ENCODE peak calls at places on chromosomes 7 and 10, in ten cellular contexts. O, C, T, P, W, V, E, R, Y and X are unnamed samples.
A peak's percentile ranks its signal among the peaks of the same experiment; 100 is the strongest.

GRCh38 chr7:148921806-148922205 is 37.7 kb upstream of the EZH2 start:
- DNase-seq in Y (no peak), P (peak; percentile 26), V (no peak), T (no peak), C (no peak), O (no peak), W (no peak), R (no peak), E (no peak), X (no peak)

GRCh38 chr10:13001041-13001886 is at the start of gene CCDC3:
- DNase-seq in P (peak; percentile 16), E (peak; percentile 67), Y (no peak), C (no peak), T (no peak), W (peak; percentile 75), R (peak; percentile 44), O (no peak), V (no peak), X (no peak)

GRCh38 chr10:75959209-75959608 is 527.8 kb downstream of the LRMDA start:
- DNase-seq in P (no peak), R (no peak), C (peak; percentile 47), Y (peak; percentile 69), E (no peak), O (peak; percentile 41), T (no peak), V (peak; percentile 85), W (no peak), X (peak; percentile 50)

GRCh38 chr7:91285966-91286365 is 21.7 kb downstream of the FZD1 start:
- DNase-seq in T (no peak), Y (peak; percentile 15), W (no peak), O (no peak), C (no peak), V (peak; percentile 31), R (no peak), E (no peak), P (no peak), X (no peak)

GRCh38 chr10:126283307-126283706 is 105.0 kb downstream of the ADAM12 start:
- DNase-seq in E (no peak), W (no peak), Y (no peak), R (no peak), O (no peak), P (no peak), C (no peak), T (no peak), V (no peak), X (no peak)

GRCh38 chr7:20539201-20539600 is 76.3 kb upstream of the ABCB5 start:
- DNase-seq in T (no peak), W (no peak), E (peak; percentile 84), C (no peak), P (no peak), O (peak; percentile 14), V (no peak), R (no peak), Y (peak; percentile 18), X (no peak)

GRCh38 chr7:158019726-158020705 is 567.6 kb downstream of the PTPRN2 start:
- DNase-seq in V (no peak), P (no peak), O (no peak), E (no peak), Y (no peak), R (no peak), T (no peak), C (no peak), W (peak; percentile 67), X (no peak)

GRCh38 chr7:128831994-128832879 is 2.0 kb downstream of the FLNC start:
- DNase-seq in W (no peak), O (peak; percentile 64), E (peak; percentile 79), T (peak; percentile 50), P (no peak), Y (peak; percentile 63), V (peak; percentile 72), C (no peak), R (no peak), X (peak; percentile 31)

GRCh38 chr10:16798571-16798970 is 18.7 kb downstream of the RSU1 start:
- DNase-seq in V (no peak), Y (no peak), P (no peak), W (no peak), R (no peak), C (no peak), O (no peak), E (no peak), T (no peak), X (no peak)

GRCh38 chr10:49512121-49512809 is 26.7 kb downstream of the ERCC6 start:
- DNase-seq in E (peak; percentile 57), V (peak; percentile 47), Y (peak; percentile 67), R (no peak), W (no peak), P (no peak), O (peak; percentile 58), C (peak; percentile 7), T (no peak), X (peak; percentile 45)

GRCh38 chr7:143884978-143885559 is 16.9 kb downstream of the TCAF1 start:
- DNase-seq in T (peak; percentile 85), V (peak; percentile 80), P (no peak), W (no peak), O (peak; percentile 77), Y (peak; percentile 84), E (peak; percentile 92), C (no peak), R (peak; percentile 45), X (peak; percentile 66)

GRCh38 chr7:98559958-98560357 is 57.1 kb upstream of the NPTX2 start:
- DNase-seq in C (no peak), Y (no peak), E (peak; percentile 77), W (no peak), R (no peak), V (no peak), O (peak; percentile 4), T (no peak), P (no peak), X (no peak)

GRCh38 chr10:69492091-69492745 is 41.0 kb downstream of the TSPAN15 start:
- DNase-seq in Y (no peak), W (no peak), O (no peak), T (peak; percentile 73), R (no peak), P (no peak), E (no peak), C (no peak), V (no peak), X (peak; percentile 16)

GRCh38 chr7:46391215-46391614 is 470.1 kb upstream of the IGFBP3 start:
- DNase-seq in W (no peak), Y (peak; percentile 31), V (peak; percentile 13), P (no peak), C (no peak), O (no peak), R (no peak), E (no peak), T (no peak), X (peak; percentile 97)

GRCh38 chr7:137084607-137085380 is 216.3 kb downstream of the CHRM2 start:
- DNase-seq in O (no peak), T (no peak), R (no peak), P (no peak), V (no peak), C (no peak), E (no peak), W (no peak), Y (no peak), X (no peak)

GRCh38 chr10:22927661-22928403 is at the start of gene ARMC3:
- DNase-seq in E (peak; percentile 93), Y (peak; percentile 49), O (peak; percentile 49), W (peak; percentile 81), P (peak; percentile 76), T (peak; percentile 71), C (peak; percentile 45), V (peak; percentile 56), R (peak; percentile 56), X (peak; percentile 18)

GRCh38 chr7:30330134-30331111 is 46.0 kb downstream of the ZNRF2 start:
- DNase-seq in C (no peak), E (no peak), V (no peak), P (no peak), Y (no peak), R (no peak), W (no peak), O (no peak), T (no peak), X (no peak)

GRCh38 chr10:79053481-79054202 is 15.1 kb upstream of the ZMIZ1 start:
- DNase-seq in C (no peak), P (no peak), T (no peak), V (no peak), R (peak; percentile 30), Y (no peak), O (no peak), W (peak; percentile 35), E (no peak), X (no peak)

GRCh38 chr10:3691482-3691881 is 93.5 kb downstream of the KLF6 start:
- DNase-seq in W (no peak), Y (peak; percentile 31), V (no peak), T (no peak), P (no peak), E (no peak), R (no peak), C (no peak), O (no peak), X (no peak)
- TF ChIP-seq CTCF in W (no peak), Y (no peak), V (no peak), T (no peak), P (no peak), E (no peak), R (no peak), C (no peak), O (no peak), X (no peak)

DNA sequence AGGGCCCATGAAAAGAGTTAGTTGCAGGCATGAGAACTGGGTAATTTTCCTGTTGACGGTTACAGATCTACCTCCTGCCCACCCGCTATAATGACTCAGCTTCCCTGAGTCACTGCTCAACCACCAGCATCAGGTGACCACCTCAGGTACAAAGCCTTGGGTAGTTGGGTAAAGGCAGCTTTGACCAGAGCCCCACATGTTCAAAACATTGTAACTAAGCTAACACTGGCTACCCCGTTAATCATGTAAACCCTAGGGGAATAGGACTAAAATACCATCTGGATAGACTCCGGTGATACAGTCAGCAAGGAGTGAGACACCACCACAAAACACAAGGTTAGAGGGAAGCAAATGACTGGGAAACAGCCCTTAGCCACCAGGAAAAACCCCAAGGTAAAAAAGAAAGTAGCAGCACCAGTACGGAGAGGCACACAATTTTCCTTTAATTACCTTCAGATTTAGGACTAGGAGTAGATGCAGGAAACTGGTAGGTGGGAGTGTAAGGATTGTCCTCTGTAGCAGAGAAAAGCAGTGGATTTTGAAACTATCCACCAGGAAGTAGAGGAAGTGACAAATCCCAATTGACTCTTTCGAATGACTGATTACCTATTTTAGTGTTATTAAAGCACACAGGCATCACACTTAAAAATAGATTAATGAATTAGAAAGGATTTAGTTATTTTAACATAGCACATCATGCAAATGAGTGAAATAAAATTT is 103.5 kb upstream of the PDLIM1 start:
- DNase-seq in P (no peak), O (no peak), C (peak; percentile 99), E (no peak), Y (no peak), T (no peak), W (no peak), V (no peak), R (no peak), X (no peak)
- H3K4me3 ChIP-seq in P (no peak overlapping the region), O (no peak overlapping the region), C (peak overlapping the region; percentile 11), E (no peak overlapping the region), Y (no peak overlapping the region), T (no peak overlapping the region), W (no peak overlapping the region), V (no peak overlapping the region), R (no peak overlapping the region), X (no peak overlapping the region)

GRCh38 chr7:38424750-38425463 is 151.5 kb upstream of the TARP start:
- DNase-seq in C (no peak), O (peak; percentile 11), R (no peak), Y (peak; percentile 37), V (no peak), W (no peak), E (peak; percentile 31), T (no peak), P (no peak), X (no peak)
- TF ChIP-seq CTCF in C (peak; percentile 32), O (no peak), R (no peak), Y (no peak), V (peak; percentile 5), W (no peak), E (peak; percentile 38), T (no peak), P (no peak), X (no peak)

GRCh38 chr10:61313460-61313859 is 139.7 kb downstream of the TMEM26 start:
- DNase-seq in V (peak; percentile 20), T (no peak), O (peak; percentile 46), E (no peak), R (no peak), W (no peak), C (no peak), P (no peak), Y (peak; percentile 37), X (peak; percentile 51)
- H3K4me3 ChIP-seq in V (no peak overlapping the region), T (no peak overlapping the region), O (no peak overlapping the region), E (no peak overlapping the region), R (no peak overlapping the region), W (no peak overlapping the region), C (no peak overlapping the region), P (no peak overlapping the region), Y (no peak overlapping the region), X (no peak overlapping the region)